ENCODE peak calls at places on chromosome 4, in five cellular contexts. A is IMR-90, Y is K562, R is GM12878, X is HepG2. J is an unnamed sample. For H3K4me1, the result is how much of the 10 kb centered on the place peaks cover.

GRCh38 chr4:165476214-165477098 is 97.6 kb downstream of the CPE start:
- DNase-seq in A (peak), Y (peak), R (no peak), X (no peak), J (no peak)

GRCh38 chr4:52588771-52589591 is 70.1 kb downstream of the USP46 start:
- DNase-seq in A (peak), Y (no peak), R (no peak), X (no peak), J (no peak)

GRCh38 chr4:114780205-114780604 is 181.6 kb downstream of the UGT8 start:
- DNase-seq in A (peak), Y (no peak), R (no peak), X (peak), J (no peak)

GRCh38 chr4:24598025-24598424 is 13.7 kb upstream of the DHX15 start:
- DNase-seq in A (peak), Y (no peak), R (no peak), X (peak), J (peak)

GRCh38 chr4:41334182-41334581 is 77.5 kb downstream of the UCHL1 start:
- DNase-seq in A (no peak), Y (no peak), R (no peak), X (no peak), J (no peak)

GRCh38 chr4:10731690-10732089 is 47.1 kb upstream of the CLNK start:
- DNase-seq in A (no peak), Y (no peak), R (no peak), X (no peak), J (no peak)

GRCh38 chr4:152021788-152022438 is 261.1 kb upstream of the GATB start:
- DNase-seq in A (no peak), Y (no peak), R (no peak), X (no peak), J (no peak)

GRCh38 chr4:85423414-85423813 is 51.5 kb upstream of the ARHGAP24 start:
- DNase-seq in A (no peak), Y (no peak), R (no peak), X (no peak), J (no peak)

GRCh38 chr4:139783761-139784484 is 118.3 kb downstream of the MGST2 start:
- DNase-seq in A (no peak), Y (no peak), R (no peak), X (peak), J (no peak)

GRCh38 chr4:150262611-150263010 is 184.4 kb downstream of the DCLK2 start:
- DNase-seq in A (no peak), Y (no peak), R (no peak), X (no peak), J (no peak)

GRCh38 chr4:38724507-38724808 is 58.3 kb downstream of the TLR10 start:
- DNase-seq in A (no peak), Y (no peak), R (no peak), X (no peak), J (no peak)

GRCh38 chr4:174522183-174523002 is at the start of gene HPGD:
- DNase-seq in A (no peak), Y (peak), R (no peak), X (no peak), J (peak)

DNA sequence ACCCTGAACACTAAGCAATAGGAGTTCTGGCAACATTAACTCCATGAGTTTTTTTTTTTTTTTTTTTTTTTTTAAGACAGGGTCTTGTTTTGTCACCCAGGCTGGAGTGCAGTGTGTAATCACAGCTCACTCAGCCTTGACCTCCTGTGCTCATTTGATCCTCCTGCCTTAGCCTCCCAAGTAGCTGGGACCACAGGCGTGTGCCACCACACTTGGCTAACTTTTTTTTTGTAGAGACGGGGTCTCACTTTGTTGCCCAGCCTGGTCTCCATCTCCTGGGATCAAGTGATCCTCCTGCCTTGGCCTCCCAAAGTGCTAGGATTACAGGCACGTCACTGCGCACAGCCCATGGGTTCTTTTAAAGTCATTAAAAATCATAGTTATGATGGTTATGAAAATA is 5.1 kb downstream of the RHOH start:
- DNase-seq in A (no peak), Y (no peak), R (no peak), X (no peak), J (no peak)
- H3K4me1 ChIP-seq in A (under half), Y (under half), R (under half), X (under half), J (under half)

GRCh38 chr4:2041234-2042130 is 17.6 kb upstream of the NAT8L start:
- DNase-seq in A (peak), Y (peak), R (peak), X (peak), J (peak)
- TF ChIP-seq BHLHE40 in A (no peak), Y (no peak), R (no peak), X (no peak), J (no peak)

DNA sequence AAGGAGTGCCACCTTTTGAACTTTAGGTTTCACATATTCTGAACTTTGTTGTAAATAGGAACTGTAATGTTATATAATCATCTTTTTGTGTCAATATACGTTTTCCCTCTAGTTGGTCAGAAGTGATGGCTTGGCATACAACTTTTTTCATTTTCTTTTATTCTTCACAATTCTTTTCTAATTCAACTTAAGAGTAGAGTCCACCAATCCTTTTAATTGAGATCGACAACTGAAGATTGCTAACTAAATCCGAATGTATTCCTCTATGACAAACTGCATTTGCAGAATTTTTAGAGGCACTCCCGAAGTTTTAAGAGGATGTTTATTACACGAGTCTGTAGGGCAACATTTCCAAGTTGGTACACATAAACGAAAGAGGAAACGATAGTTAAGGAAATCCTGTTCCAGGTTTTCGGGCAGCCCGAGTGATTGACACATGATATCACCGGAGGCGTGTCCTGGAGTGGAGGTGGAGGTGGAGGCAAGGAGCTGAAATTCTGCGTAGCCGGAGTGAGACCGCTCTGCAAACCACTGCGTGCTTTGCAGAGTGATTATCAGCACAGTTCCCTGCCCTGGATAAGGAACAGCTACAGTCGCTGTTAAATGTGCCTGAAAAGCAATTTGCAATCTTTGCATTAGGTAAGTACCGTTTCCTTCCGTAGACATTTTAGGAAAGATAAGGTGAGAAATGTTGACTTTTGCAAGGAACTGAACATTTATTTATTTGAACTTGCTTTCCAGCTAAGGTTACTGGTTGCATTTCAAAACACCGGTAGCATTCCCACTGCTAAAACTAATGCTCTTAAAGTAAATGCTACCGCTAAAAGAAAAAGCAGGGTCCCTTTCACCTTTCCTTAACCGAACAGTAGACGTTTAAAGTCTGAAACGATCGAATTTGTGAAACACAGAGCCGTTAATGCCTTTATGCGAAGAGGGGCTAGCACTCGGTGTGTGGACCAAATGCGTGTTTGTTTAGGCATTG is at the start of gene SPRY1:
- DNase-seq in A (peak), Y (peak), R (peak), X (peak), J (peak)
- TF ChIP-seq POLR2A in A (no peak), Y (no peak), R (no peak), X (peak), J (no peak)

GRCh38 chr4:87026795-87027495 is 92.1 kb downstream of the AFF1 start:
- DNase-seq in A (no peak), Y (no peak), R (peak), X (no peak), J (no peak)

GRCh38 chr4:87025023-87025613 is 90.3 kb downstream of the AFF1 start:
- DNase-seq in A (no peak), Y (no peak), R (no peak), X (no peak), J (no peak)

GRCh38 chr4:87024181-87024580 is 89.4 kb downstream of the AFF1 start:
- DNase-seq in A (peak), Y (no peak), R (no peak), X (no peak), J (no peak)

GRCh38 chr4:87029356-87029755 is 94.5 kb downstream of the AFF1 start:
- DNase-seq in A (no peak), Y (no peak), R (no peak), X (no peak), J (no peak)

DNA sequence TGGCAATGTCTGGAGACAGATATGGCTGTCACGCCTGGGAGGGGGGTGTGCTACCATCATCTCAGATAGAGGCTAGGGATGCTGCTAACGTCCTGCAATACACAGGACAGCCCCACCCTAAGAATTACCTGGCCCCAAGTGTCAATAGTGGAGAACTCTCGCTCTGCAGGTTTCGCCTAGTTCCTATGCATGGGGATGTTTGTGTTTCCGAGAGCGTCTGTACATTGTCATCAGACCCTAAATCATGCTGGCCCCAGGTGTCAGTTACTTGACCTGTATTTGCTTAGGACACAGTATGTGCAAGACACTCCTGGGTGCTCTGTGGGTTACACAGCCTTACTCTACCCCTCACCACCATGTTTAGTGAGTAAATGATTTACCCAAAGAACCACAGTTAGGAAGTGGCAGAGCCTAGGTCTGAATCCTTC is 90.8 kb downstream of the AFF1 start:
- DNase-seq in A (no peak), Y (no peak), R (peak), X (peak), J (no peak)
- H3K4me1 ChIP-seq in A (under half), Y (half or more), R (under half), X (under half), J (half or more)

GRCh38 chr4:86497131-86497530 is 97.0 kb upstream of the PTPN13 start:
- DNase-seq in A (no peak), Y (no peak), R (peak), X (no peak), J (no peak)

GRCh38 chr4:86496094-86497060 is 97.7 kb upstream of the PTPN13 start:
- DNase-seq in A (peak), Y (peak), R (no peak), X (no peak), J (peak)

GRCh38 chr4:86500527-86500926 is 93.6 kb upstream of the PTPN13 start:
- DNase-seq in A (no peak), Y (no peak), R (no peak), X (no peak), J (no peak)

GRCh38 chr4:86497980-86498379 is 96.1 kb upstream of the PTPN13 start:
- DNase-seq in A (no peak), Y (no peak), R (no peak), X (no peak), J (no peak)

DNA sequence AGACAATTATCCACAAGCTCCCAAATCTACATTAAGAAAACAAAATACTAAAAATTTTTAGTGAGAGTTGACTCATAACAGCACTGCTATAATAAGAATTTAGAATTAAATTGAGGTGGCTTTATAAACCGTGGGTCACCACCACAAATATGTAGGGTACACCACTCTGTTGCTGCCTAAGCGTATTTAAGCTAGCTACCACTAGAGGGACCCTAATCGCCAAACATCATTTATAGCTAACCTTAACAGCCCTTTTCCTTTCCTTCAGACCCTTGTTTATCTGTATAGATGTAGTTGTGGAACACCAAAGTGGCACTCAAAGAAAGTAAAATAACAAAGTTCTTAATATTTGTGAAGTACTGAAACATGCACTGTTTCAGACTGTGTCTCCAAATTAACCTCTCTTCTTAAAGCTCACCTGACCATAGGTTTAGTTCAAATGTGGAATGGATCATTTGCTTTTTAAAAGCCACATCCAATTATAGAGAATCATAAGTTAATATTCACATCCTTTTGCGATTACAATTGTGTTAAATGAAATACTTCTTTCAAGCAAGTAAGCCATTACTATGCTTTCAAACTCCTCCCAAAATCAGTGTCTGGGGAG is 95.5 kb upstream of the PTPN13 start:
- DNase-seq in A (peak), Y (peak), R (no peak), X (peak), J (peak)
- TF ChIP-seq BHLHE40 in A (no peak), Y (no peak), R (no peak), X (no peak), J (no peak)